ENCODE peak calls at places on chromosome 5, in six cellular contexts. A is body of pancreas; M is AG09319; E is fibroblast of the aortic adventitia; S is CD4-positive, alpha-beta T cell; Y is HFFc6. B is an unnamed sample.
A peak's percentile ranks its signal among the peaks of the same experiment; 100 is the strongest.

GRCh38 chr5:142059304-142059940 is 46.6 kb upstream of the GNPDA1 start:
- DNase-seq in A (peak; percentile 62), M (peak; percentile 43), E (peak; percentile 57), S (no peak), Y (peak; percentile 3), B (no peak)

GRCh38 chr5:155471027-155471426 is 457.5 kb downstream of the KIF4B start:
- DNase-seq in A (no peak), M (no peak), E (no peak), S (no peak), Y (no peak), B (no peak)

GRCh38 chr5:145801195-145801594 is 33.9 kb downstream of the PRELID2 start:
- DNase-seq in A (no peak), M (no peak), E (no peak), S (no peak), Y (no peak), B (no peak)

GRCh38 chr5:84384604-84385575 is at the start of gene EDIL3:
- DNase-seq in A (peak; percentile 16), M (no peak), E (peak; percentile 56), S (no peak), Y (no peak), B (no peak)

GRCh38 chr5:75584641-75585040 is 26.6 kb upstream of the ANKDD1B start:
- DNase-seq in A (no peak), M (no peak), E (no peak), S (no peak), Y (no peak), B (no peak)

GRCh38 chr5:141641634-141642278 is 5.0 kb downstream of the RELL2 start:
- DNase-seq in A (no peak), M (no peak), E (peak; percentile 59), S (no peak), Y (peak; percentile 79), B (no peak)

GRCh38 chr5:123776761-123777160 is 264.8 kb downstream of the CSNK1G3 start:
- DNase-seq in A (no peak), M (no peak), E (peak; percentile 67), S (no peak), Y (peak; percentile 82), B (no peak)

GRCh38 chr5:103541114-103541513 is 21.5 kb downstream of the NUDT12 start:
- DNase-seq in A (no peak), M (no peak), E (no peak), S (no peak), Y (no peak), B (no peak)

GRCh38 chr5:33008751-33009418 is 297.8 kb downstream of the NPR3 start:
- DNase-seq in A (no peak), M (no peak), E (no peak), S (no peak), Y (no peak), B (no peak)

GRCh38 chr5:131475416-131476045 is 159.5 kb downstream of the RAPGEF6 start:
- DNase-seq in A (no peak), M (no peak), E (peak; percentile 39), S (no peak), Y (peak; percentile 32), B (no peak)

GRCh38 chr5:180624630-180625029 is 24.8 kb downstream of the FLT4 start:
- DNase-seq in A (no peak), M (no peak), E (no peak), S (no peak), Y (no peak), B (no peak)
- TF ChIP-seq CTCF in A (no peak), M (no peak), E (no peak), S (no peak), Y (no peak), B (no peak)

GRCh38 chr5:150404121-150404990 is 8.4 kb downstream of the CD74 start:
- DNase-seq in A (no peak), M (no peak), E (no peak), S (no peak), Y (no peak), B (no peak)
- TF ChIP-seq CTCF in A (no peak), M (no peak), E (no peak), S (no peak), Y (no peak), B (no peak)

DNA sequence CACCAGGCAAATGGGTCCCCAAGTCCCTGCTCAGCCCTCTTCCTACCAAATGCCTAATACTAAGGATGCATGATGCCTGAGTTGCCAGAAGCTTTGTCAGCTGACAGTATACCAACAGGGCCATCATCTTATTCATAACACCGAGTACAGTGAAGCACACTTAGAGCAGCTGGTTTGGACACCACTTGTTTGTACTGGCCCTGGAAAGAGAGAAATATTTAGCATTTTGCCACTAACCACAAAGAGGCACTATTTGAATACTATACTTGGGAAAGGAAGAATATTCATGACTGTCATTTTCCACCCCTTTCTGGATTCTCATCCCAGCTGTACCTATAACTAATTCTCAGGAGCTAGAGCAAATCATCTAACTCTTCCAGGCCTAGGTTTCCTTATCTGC is 364.4 kb upstream of the KIF2A start:
- DNase-seq in A (no peak), M (no peak), E (no peak), S (no peak), Y (no peak), B (no peak)
- TF ChIP-seq CTCF in A (no peak), M (peak; percentile 7), E (no peak), S (no peak), Y (no peak), B (no peak)

DNA sequence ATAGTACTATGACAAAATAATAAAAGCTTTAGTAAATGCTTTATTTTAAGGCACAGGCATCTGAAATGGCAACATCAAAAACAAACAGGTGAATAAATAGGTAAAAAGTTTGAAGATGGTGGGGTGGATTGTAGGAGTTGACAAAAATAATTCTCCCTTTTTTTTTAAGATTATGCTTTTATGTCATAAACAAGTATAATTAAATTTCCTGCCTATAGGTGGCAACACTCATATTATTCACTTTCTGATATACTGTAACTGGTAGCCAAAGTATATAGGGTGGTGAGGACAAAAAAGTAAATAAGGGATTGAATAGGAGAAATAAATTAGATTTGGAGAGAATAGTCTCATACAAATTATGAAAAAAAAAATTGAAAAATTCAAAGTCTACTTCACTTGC is 120.0 kb upstream of the ACOT12 start:
- DNase-seq in A (no peak), M (no peak), E (peak; percentile 19), S (no peak), Y (no peak), B (no peak)
- TF ChIP-seq CTCF in A (peak; percentile 30), M (peak; percentile 4), E (peak; percentile 28), S (peak; percentile 61), Y (peak; percentile 70), B (no peak)

GRCh38 chr5:150024241-150024984 is 23.9 kb downstream of the HMGXB3 start:
- DNase-seq in A (no peak), M (no peak), E (no peak), S (no peak), Y (no peak), B (no peak)
- TF ChIP-seq CTCF in A (no peak), M (no peak), E (no peak), S (no peak), Y (no peak), B (no peak)

GRCh38 chr5:170809551-170809950 is 26.0 kb downstream of the GABRP start:
- DNase-seq in A (peak; percentile 35), M (no peak), E (peak; percentile 32), S (no peak), Y (peak; percentile 52), B (no peak)
- TF ChIP-seq CTCF in A (peak; percentile 71), M (peak; percentile 45), E (peak; percentile 28), S (no peak), Y (peak; percentile 69), B (no peak)

DNA sequence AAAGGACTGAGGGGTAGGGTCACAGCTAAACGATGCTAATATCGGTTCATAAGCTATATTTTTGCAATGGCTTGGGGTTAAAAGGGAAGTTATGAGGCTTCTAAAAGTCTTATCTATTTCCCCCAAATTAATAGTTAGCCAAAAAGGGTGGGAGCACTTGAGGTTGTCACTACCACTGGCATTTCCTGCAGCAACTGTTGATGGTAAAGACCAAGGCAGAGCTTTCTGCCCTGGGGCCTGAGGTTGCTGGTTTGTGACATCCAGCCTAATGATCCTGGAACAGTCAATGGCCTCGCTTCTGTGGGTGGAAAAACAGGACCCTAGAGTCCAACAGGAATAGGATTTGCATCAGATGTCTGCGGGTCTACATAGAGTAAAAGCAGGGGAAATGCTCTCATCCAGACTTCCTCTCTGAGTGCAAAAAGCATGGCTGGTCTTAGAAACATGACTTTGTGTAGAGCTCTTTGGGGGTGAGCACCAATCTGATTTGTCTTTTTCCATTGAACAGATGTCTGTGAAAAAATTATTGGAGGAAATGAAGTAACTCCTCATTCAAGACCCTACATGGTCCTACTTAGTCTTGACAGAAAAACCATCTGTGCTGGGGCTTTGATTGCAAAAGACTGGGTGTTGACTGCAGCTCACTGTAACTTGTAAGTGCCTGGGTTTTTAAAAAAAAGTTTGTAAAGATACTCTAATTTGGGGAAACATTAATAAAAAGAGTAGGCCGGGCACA is 2.7 kb downstream of the GZMA start:
- DNase-seq in A (no peak), M (no peak), E (no peak), S (no peak), Y (no peak), B (no peak)
- TF ChIP-seq CTCF in A (no peak), M (no peak), E (no peak), S (no peak), Y (no peak), B (no peak)

DNA sequence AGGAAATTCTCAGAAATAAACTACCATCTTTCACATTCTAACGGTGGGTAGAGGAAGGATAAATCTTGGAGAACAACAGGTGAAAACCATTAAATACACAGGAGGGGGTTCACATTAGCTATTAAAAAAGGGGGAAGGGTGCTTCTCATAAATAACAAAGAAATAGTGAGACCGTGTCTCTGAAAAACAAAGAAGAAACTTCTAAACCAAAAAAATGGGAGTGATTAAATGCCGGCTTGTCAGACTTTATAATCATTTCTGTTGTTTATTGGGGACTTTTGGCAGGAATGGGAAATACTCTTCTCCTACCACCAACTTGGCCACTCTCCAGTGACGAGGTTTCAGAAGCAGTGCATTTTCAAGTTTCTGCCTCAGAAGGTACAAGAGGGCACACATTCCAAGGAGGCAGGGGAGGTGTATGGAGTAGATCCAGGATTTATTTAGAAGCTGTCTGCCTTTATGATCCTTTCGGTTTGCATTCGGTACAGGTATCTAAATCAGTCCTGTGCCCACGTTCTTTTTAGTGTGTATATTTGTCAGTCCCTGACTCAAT is 46.2 kb downstream of the LIX1 start:
- DNase-seq in A (no peak), M (no peak), E (peak; percentile 9), S (no peak), Y (no peak), B (no peak)
- TF ChIP-seq CTCF in A (no peak), M (no peak), E (no peak), S (no peak), Y (no peak), B (no peak)

B was measured in activated B cell treated with CpG ODN at 0.5 μM for 24 hours.